ENCODE peak calls at places on chromosomes 3 and 15, in nine cellular contexts. K is psoas muscle; N is astrocyte; C is PC-9; H is naive thymus-derived CD4-positive, alpha-beta T cell; V is tibial artery; Q is lower lobe of right lung; R is body of pancreas; P is GM23248. M is an unnamed sample.
A peak's percentile ranks its signal among the peaks of the same experiment; 100 is the strongest.

GRCh38 chr15:89912674-89913396 is at the start of gene ARPIN:
- DNase-seq in K (peak; percentile 74), Q (peak; percentile 73), H (no peak), N (peak; percentile 29), C (peak; percentile 49), V (peak; percentile 35), R (peak; percentile 74), P (peak; percentile 74), M (peak; percentile 59)

GRCh38 chr3:138768946-138769345 is 65.8 kb downstream of the PIK3CB start:
- DNase-seq in C (no peak), K (no peak), V (no peak), N (no peak), H (no peak), P (no peak), R (no peak), Q (no peak), M (no peak)

GRCh38 chr3:5226783-5227182 is 39.3 kb downstream of the EDEM1 start:
- DNase-seq in R (no peak), K (no peak), H (no peak), V (no peak), C (no peak), P (peak; percentile 67), N (peak; percentile 12), Q (no peak), M (peak; percentile 17)

GRCh38 chr15:48507416-48508065 is 138.0 kb downstream of the FBN1 start:
- DNase-seq in N (peak; percentile 45), P (peak; percentile 76), H (no peak), R (peak; percentile 28), Q (no peak), K (no peak), V (no peak), C (peak; percentile 4), M (peak; percentile 51)

GRCh38 chr15:100890850-100891249 is 11.2 kb downstream of the ALDH1A3 start:
- DNase-seq in C (no peak), R (no peak), N (no peak), H (no peak), K (no peak), Q (no peak), V (no peak), P (no peak), M (no peak)

GRCh38 chr3:184769771-184770170 is 42.2 kb upstream of the VPS8 start:
- DNase-seq in Q (no peak), K (no peak), H (no peak), C (no peak), R (no peak), P (peak; percentile 57), N (no peak), V (no peak), M (no peak)

GRCh38 chr15:79101866-79102581 is 11.4 kb upstream of the RASGRF1 start:
- DNase-seq in V (no peak), R (no peak), K (no peak), N (no peak), H (no peak), C (no peak), Q (no peak), P (peak; percentile 15), M (no peak)

GRCh38 chr3:4972652-4973643 is 6.3 kb upstream of the BHLHE40 start:
- DNase-seq in H (no peak), V (no peak), C (no peak), R (no peak), N (no peak), P (no peak), K (no peak), Q (no peak), M (no peak)

GRCh38 chr3:29334652-29335189 is 53.9 kb downstream of the RBMS3 start:
- DNase-seq in V (no peak), K (no peak), N (peak; percentile 41), P (peak; percentile 40), Q (no peak), C (no peak), R (no peak), H (no peak), M (no peak)

GRCh38 chr15:75673426-75674247 is 25.9 kb downstream of the SNX33 start:
- DNase-seq in P (peak; percentile 90), K (peak; percentile 94), Q (peak; percentile 74), V (peak; percentile 87), H (no peak), N (peak; percentile 52), R (peak; percentile 55), C (peak; percentile 61), M (no peak)

GRCh38 chr15:31461911-31462480 is 135.4 kb downstream of the KLF13 start:
- DNase-seq in V (no peak), P (peak; percentile 23), H (no peak), K (no peak), Q (no peak), R (no peak), C (no peak), N (no peak), M (no peak)

GRCh38 chr3:45499529-45499928 is 95.0 kb upstream of the LIMD1 start:
- DNase-seq in Q (no peak), R (no peak), K (no peak), C (peak; percentile 4), P (peak; percentile 64), N (peak; percentile 34), H (no peak), V (no peak), M (peak; percentile 29)

GRCh38 chr3:64650096-64650622 is 37.6 kb downstream of the ADAMTS9 start:
- DNase-seq in R (no peak), N (no peak), H (no peak), V (no peak), P (no peak), Q (no peak), C (no peak), K (no peak), M (peak; percentile 46)

GRCh38 chr3:52685705-52686691 is at the start of the genes GNL3 and PBRM1:
- DNase-seq in P (peak; percentile 99), H (peak; percentile 92), C (peak; percentile 91), V (peak; percentile 92), N (peak; percentile 93), K (peak; percentile 97), R (peak; percentile 94), Q (peak; percentile 96), M (peak; percentile 96)
- H3K4me1 ChIP-seq in P (peaks cover 41% of the 10 kb centered on the region), H (peaks cover 21% of the 10 kb centered on the region), C (peaks cover 45% of the 10 kb centered on the region), V (peaks cover 32% of the 10 kb centered on the region), N (peaks cover 44% of the 10 kb centered on the region), K (peaks cover 39% of the 10 kb centered on the region), R (peaks cover 70% of the 10 kb centered on the region), Q (peaks cover 51% of the 10 kb centered on the region), M (peaks cover 2% of the 10 kb centered on the region)

DNA sequence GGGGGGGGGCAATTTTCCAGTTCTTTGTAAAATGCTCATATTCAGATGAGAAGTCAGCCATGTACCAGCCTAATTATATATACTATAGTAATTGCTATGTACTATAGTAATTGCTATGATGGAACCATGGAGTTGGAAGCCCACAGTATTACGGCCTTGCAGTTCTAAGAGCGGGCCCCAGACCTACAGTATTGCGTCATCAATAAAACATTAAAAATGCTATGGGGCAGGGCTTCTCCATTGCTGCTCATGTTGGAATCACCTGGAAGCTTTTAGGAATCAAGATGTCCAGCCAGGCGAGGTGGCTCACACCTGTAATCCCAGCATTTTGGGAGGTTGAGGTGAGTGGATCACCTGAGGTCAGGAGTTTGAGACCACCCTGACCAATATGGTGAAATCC is 443.7 kb upstream of the GRM7 start:
- DNase-seq in V (no peak), R (no peak), N (no peak), C (no peak), Q (no peak), H (no peak), K (no peak), P (no peak), M (no peak)
- H3K9me3 ChIP-seq in V (no peaks in the 10 kb centered on the region), R (no peaks in the 10 kb centered on the region), N (no peaks in the 10 kb centered on the region), C (no peaks in the 10 kb centered on the region), Q (no peaks in the 10 kb centered on the region), H (no peaks in the 10 kb centered on the region), K (peaks cover 3% of the 10 kb centered on the region), P (no peaks in the 10 kb centered on the region), M (no peaks in the 10 kb centered on the region)

DNA sequence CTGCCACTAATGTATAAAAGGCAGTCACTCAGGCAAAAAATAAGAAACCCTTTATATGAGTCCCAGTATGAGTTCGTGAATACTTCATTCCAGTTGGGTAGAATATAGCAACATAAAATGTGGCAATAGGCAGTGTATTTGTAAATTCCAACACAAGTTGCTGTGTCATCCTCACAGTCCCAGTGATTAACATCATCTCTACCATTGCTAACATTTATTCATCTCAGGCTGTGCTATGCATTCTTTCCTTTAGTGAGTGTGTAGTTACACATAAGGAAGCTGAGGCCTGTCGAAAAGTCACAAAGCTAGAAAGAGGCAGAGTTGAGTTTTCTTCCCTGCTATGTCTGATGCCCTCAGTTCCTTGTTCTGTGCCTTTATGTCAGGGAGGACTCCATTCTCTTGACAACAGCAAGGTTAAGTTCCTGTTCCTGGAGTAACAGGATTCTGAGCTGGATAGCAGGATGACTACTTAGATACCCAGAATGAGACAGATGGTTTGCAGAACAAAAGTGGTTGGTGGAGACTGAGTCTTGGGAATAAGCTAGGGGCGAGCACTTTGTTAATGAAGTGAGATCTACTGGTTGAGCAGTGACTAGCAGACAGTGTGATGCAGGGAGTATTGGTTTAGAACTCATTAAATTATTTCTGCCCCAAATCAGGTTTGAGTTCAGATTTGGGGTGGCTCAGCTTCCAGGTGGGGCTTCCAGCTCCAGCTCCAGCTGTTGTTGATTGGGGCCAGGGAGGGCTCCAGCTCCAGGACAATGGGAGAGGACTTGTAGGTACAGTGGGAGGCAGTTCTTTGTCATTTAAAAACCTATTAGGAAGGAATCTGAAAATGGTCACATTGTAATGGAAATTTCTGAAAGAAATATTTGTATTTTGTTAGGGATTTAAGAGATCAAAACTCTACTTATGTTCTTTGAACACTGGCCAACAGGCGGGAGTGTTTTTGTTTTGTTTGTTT is 96.7 kb downstream of the FNDC3B start:
- DNase-seq in K (no peak), Q (no peak), R (no peak), H (no peak), P (peak; percentile 93), N (peak; percentile 71), V (no peak), C (no peak), M (no peak)
- H3K4me1 ChIP-seq in K (peaks cover 88% of the 10 kb centered on the region), Q (peaks cover 98% of the 10 kb centered on the region), R (peaks cover 76% of the 10 kb centered on the region), H (peaks cover 49% of the 10 kb centered on the region), P (peaks cover 74% of the 10 kb centered on the region), N (peaks cover 55% of the 10 kb centered on the region), V (peaks cover 48% of the 10 kb centered on the region), C (peaks cover 96% of the 10 kb centered on the region), M (peaks cover 46% of the 10 kb centered on the region)

GRCh38 chr15:27336676-27337075 is 365.7 kb downstream of the GABRG3 start:
- DNase-seq in R (no peak), H (no peak), V (no peak), N (peak; percentile 47), C (no peak), Q (no peak), K (no peak), P (peak; percentile 20), M (no peak)

GRCh38 chr15:27341780-27342343 is 370.9 kb downstream of the GABRG3 start:
- DNase-seq in R (no peak), K (no peak), H (no peak), V (no peak), C (no peak), N (no peak), Q (no peak), P (peak; percentile 7), M (no peak)

GRCh38 chr15:27342991-27343390 is 372.0 kb downstream of the GABRG3 start:
- DNase-seq in H (no peak), K (no peak), N (no peak), P (no peak), R (no peak), Q (no peak), V (no peak), C (no peak), M (no peak)

DNA sequence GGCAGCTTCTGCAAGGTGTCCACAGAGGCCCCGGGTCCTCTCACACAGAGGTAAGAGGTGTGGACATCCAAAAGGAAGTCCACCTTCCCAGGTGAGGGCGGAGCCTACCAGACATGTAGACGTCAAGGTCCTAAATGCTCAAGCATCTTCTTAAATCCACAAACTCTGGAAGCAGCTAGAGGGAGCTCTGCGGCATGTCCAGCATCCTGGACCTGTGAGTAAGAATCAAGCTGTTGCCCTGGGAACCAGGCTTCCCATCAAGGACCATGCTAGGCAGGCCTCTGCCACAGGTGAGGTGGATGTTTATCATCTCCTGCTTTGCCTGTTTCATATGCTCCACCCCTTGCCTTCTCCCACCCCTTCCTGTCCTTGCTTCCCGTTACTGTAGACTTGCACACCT is 368.2 kb downstream of the GABRG3 start:
- DNase-seq in R (no peak), C (no peak), N (no peak), V (no peak), P (no peak), Q (no peak), K (no peak), H (no peak), M (no peak)
- H3K9me3 ChIP-seq in R (no peaks in the 10 kb centered on the region), C (no peaks in the 10 kb centered on the region), N (peaks cover 6% of the 10 kb centered on the region), V (no peaks in the 10 kb centered on the region), P (no peaks in the 10 kb centered on the region), Q (no peaks in the 10 kb centered on the region), K (no peaks in the 10 kb centered on the region), H (no peaks in the 10 kb centered on the region), M (peaks cover 4% of the 10 kb centered on the region)

M was measured in small intestine.